ENCODE peak calls at places on chromosomes 2 and 18, in four cellular contexts. V is GM06990, Y is right lobe of liver, L is heart right ventricle. Q is an unnamed sample.
A peak's percentile ranks its signal among the peaks of the same experiment; 100 is the strongest.

GRCh38 chr2:232349946-232350635 is 28.5 kb upstream of the ALPP start:
- DNase-seq in L (no peak), V (no peak), Y (no peak), Q (peak; percentile 52)

GRCh38 chr2:52976132-52976949 is 791.3 kb upstream of the CHAC2 start:
- DNase-seq in V (no peak), Y (no peak), L (no peak), Q (no peak)

GRCh38 chr2:132519566-132519965 is 103.0 kb downstream of the GPR39 start:
- DNase-seq in L (no peak), Y (no peak), V (no peak), Q (no peak)

GRCh38 chr18:8562065-8562464 is 47.2 kb upstream of the RAB12 start:
- DNase-seq in V (no peak), L (no peak), Y (no peak), Q (no peak)

GRCh38 chr2:232539298-232540231 is at the start of gene CHRNG:
- DNase-seq in L (no peak), V (no peak), Y (no peak), Q (no peak)

GRCh38 chr2:98935111-98935770 is 784 bp downstream of the CRACDL start:
- DNase-seq in V (no peak), L (no peak), Y (no peak), Q (no peak)

GRCh38 chr18:73150199-73150598 is 282.4 kb upstream of the NETO1 start:
- DNase-seq in L (no peak), Y (no peak), V (no peak), Q (no peak)

GRCh38 chr2:158745067-158745865 is 49.9 kb upstream of the DAPL1 start:
- DNase-seq in V (no peak), Y (peak; percentile 49), L (peak; percentile 62), Q (no peak)

GRCh38 chr18:39647627-39648502 is 2082.3 kb upstream of the CELF4 start:
- DNase-seq in L (peak; percentile 5), V (no peak), Y (no peak), Q (no peak)

GRCh38 chr2:100603945-100604633 is 41.3 kb downstream of the PDCL3 start:
- DNase-seq in V (no peak), L (peak; percentile 15), Y (no peak), Q (no peak)

GRCh38 chr2:43356774-43357173 is 130.4 kb upstream of the ZFP36L2 start:
- DNase-seq in V (no peak), L (no peak), Y (no peak), Q (no peak)

GRCh38 chr2:137117385-137117784 is 352.0 kb downstream of the THSD7B start:
- DNase-seq in Y (no peak), L (no peak), V (no peak), Q (no peak)

GRCh38 chr2:230134496-230135073 is 65.9 kb upstream of the SLC16A14 start:
- DNase-seq in Y (no peak), L (no peak), V (peak; percentile 22), Q (no peak)

GRCh38 chr2:163775304-163775703 is 39.5 kb upstream of the FIGN start:
- DNase-seq in Y (no peak), L (no peak), V (no peak), Q (no peak)

GRCh38 chr2:100853909-100854810 is 34.2 kb downstream of the NPAS2 start:
- DNase-seq in Y (no peak), L (no peak), V (no peak), Q (no peak)

GRCh38 chr18:77207540-77207939 is 42.1 kb upstream of the GALR1 start:
- DNase-seq in Y (peak; percentile 60), V (no peak), L (peak; percentile 24), Q (no peak)

GRCh38 chr18:75309564-75309963 is 99.0 kb downstream of the TSHZ1 start:
- DNase-seq in L (no peak), V (no peak), Y (no peak), Q (no peak)

GRCh38 chr2:58899692-58900091 is 658.6 kb upstream of the FANCL start:
- DNase-seq in V (no peak), L (no peak), Y (no peak), Q (no peak)

GRCh38 chr18:6022840-6023239 is 127.5 kb upstream of the TMEM200C start:
- DNase-seq in L (no peak), V (no peak), Y (no peak), Q (no peak)

GRCh38 chr2:196849895-196850294 is 40.7 kb upstream of the C2orf66 start:
- DNase-seq in V (no peak), Y (peak; percentile 27), L (no peak), Q (no peak)

GRCh38 chr2:228181098-228182019 is at the start of gene SPHKAP:
- DNase-seq in V (peak; percentile 9), L (peak; percentile 39), Y (no peak), Q (no peak)

GRCh38 chr18:74190086-74190485 is 41.8 kb downstream of the TIMM21 start:
- DNase-seq in V (no peak), L (no peak), Y (no peak), Q (no peak)

GRCh38 chr2:68925298-68925885 is 27.3 kb downstream of the GKN2 start:
- DNase-seq in V (no peak), Y (no peak), L (peak; percentile 35), Q (no peak)

GRCh38 chr2:132374961-132375360 is 41.6 kb upstream of the GPR39 start:
- DNase-seq in L (no peak), Y (no peak), V (no peak), Q (no peak)

GRCh38 chr2:71018625-71019024 is 24.0 kb upstream of the TEX261 start:
- DNase-seq in L (no peak), V (no peak), Y (no peak), Q (no peak)

GRCh38 chr18:7065736-7066135 is 51.9 kb downstream of the LAMA1 start:
- DNase-seq in V (no peak), L (no peak), Y (no peak), Q (no peak)

GRCh38 chr2:197813093-197813787 is 8.8 kb downstream of the PLCL1 start:
- DNase-seq in Y (no peak), L (no peak), V (no peak), Q (no peak)

GRCh38 chr2:104431701-104432121 is 422.2 kb upstream of the POU3F3 start:
- DNase-seq in L (no peak), Y (no peak), V (no peak), Q (no peak)

GRCh38 chr2:42844901-42845685 is 52.7 kb upstream of the HAAO start:
- DNase-seq in Y (no peak), V (no peak), L (no peak), Q (no peak)

GRCh38 chr2:60484080-60484737 is 69.2 kb downstream of the BCL11A start:
- DNase-seq in L (peak; percentile 31), V (no peak), Y (no peak), Q (no peak)

GRCh38 chr2:232714969-232715368 is 17.8 kb downstream of the GIGYF2 start:
- DNase-seq in L (no peak), V (no peak), Y (no peak), Q (no peak)

GRCh38 chr2:170509460-170510193 is 205.5 kb upstream of the SP5 start:
- DNase-seq in L (no peak), V (peak; percentile 19), Y (no peak), Q (no peak)

GRCh38 chr2:177036754-177037153 is 175.8 kb upstream of the HNRNPA3 start:
- DNase-seq in Y (no peak), V (no peak), L (no peak), Q (no peak)

GRCh38 chr2:52072949-52073348 is 1041.0 kb upstream of the NRXN1 start:
- DNase-seq in L (no peak), Y (no peak), V (no peak), Q (no peak)

GRCh38 chr18:37537868-37538525 is 27.6 kb downstream of the CELF4 start:
- DNase-seq in L (peak; percentile 72), Y (peak; percentile 81), V (peak; percentile 45), Q (no peak)

GRCh38 chr2:71554706-71555056 is 101.3 kb downstream of the DYSF start:
- DNase-seq in Y (no peak), V (no peak), L (no peak), Q (no peak)

GRCh38 chr2:157427003-157427921 is 16.6 kb downstream of the CYTIP start:
- DNase-seq in L (no peak), Y (no peak), V (no peak), Q (no peak)

GRCh38 chr2:13725945-13726344 is 906.6 kb upstream of the LRATD1 start:
- DNase-seq in Y (no peak), L (no peak), V (no peak), Q (no peak)

GRCh38 chr2:223180463-223180862 is 128.5 kb downstream of the KCNE4 start:
- DNase-seq in Y (no peak), L (no peak), V (no peak), Q (no peak)

GRCh38 chr2:186636800-186637795 is 47.2 kb downstream of the ITGAV start:
- DNase-seq in L (no peak), Y (peak; percentile 24), V (no peak), Q (no peak)

GRCh38 chr2:186641807-186642321 is 52.0 kb upstream of the FAM171B start:
- DNase-seq in L (peak; percentile 45), Y (no peak), V (no peak), Q (no peak)

GRCh38 chr2:186644791-186645190 is 49.1 kb upstream of the FAM171B start:
- DNase-seq in L (no peak), Y (no peak), V (no peak), Q (no peak)

GRCh38 chr2:186641132-186641806 is 51.4 kb downstream of the ITGAV start:
- DNase-seq in Y (no peak), V (no peak), L (no peak), Q (no peak)

GRCh38 chr2:186639939-186640338 is 50.1 kb downstream of the ITGAV start:
- DNase-seq in Y (no peak), V (peak; percentile 10), L (no peak), Q (no peak)
- H3K36me3 ChIP-seq in Y (peaks cover 5% of the 10 kb centered on the region), V (no peaks in the 10 kb centered on the region), L (peaks cover 95% of the 10 kb centered on the region), Q (peaks cover 26% of the 10 kb centered on the region)

DNA sequence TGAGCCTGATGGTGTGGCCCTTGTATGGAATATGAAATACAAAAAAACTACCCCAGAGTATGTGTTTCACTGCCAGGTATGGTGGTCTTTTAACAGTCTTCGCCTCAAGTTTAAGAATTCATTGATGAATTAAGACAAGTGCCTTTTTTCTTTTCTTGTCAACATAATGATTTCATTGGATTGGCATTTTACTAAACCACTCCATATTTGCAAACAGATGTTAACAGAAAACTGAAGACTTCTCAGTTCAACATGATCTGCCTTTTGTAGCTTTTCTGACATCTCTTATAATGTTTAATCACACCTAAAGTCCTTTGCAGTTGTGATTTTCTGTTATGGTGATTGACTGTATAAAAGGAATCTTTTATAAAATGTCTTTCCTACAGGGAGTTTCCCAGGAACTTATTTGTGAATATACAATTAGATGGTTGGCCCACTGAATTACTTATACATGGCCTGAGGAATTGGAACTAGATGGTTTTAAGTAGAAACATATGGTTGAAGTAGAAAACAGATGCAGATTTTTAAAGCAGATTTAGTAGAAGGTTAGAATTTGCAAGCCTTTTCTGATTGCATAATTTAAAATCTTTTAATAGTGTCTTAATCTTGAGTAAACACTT is 39.7 kb downstream of the DYNC1I2 start:
- DNase-seq in L (no peak), V (no peak), Y (no peak), Q (no peak)
- H3K36me3 ChIP-seq in L (peaks cover 95% of the 10 kb centered on the region), V (peaks cover 5% of the 10 kb centered on the region), Y (peaks cover 4% of the 10 kb centered on the region), Q (peaks cover 90% of the 10 kb centered on the region)

GRCh38 chr2:14998548-14998947 is 366.0 kb downstream of the LRATD1 start:
- DNase-seq in Y (no peak), L (no peak), V (no peak), Q (no peak)
- H3K36me3 ChIP-seq in Y (no peaks in the 10 kb centered on the region), L (no peaks in the 10 kb centered on the region), V (no peaks in the 10 kb centered on the region), Q (no peaks in the 10 kb centered on the region)

DNA sequence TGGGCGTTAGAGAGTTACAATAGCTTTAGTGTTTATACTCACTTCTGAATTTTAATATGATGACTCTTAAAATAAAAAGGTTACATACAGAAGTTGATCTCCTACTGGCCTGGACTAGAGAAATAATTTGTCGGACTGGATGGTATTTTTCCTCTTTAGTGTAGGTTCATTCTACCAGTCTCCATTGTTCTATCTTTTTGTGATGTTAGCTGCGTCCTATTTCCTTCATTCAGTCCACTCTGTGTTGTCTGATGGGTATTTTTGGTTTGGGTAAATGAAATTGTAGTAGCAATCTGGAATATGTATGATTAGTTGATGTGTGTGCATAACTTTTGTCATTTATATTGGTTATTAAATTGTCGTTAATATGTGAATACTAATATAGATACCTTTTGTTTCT is 5.3 kb downstream of the DDX1 start:
- DNase-seq in V (no peak), L (no peak), Y (no peak), Q (no peak)
- H3K36me3 ChIP-seq in V (peaks cover 11% of the 10 kb centered on the region), L (peaks cover 76% of the 10 kb centered on the region), Y (peaks cover 69% of the 10 kb centered on the region), Q (peaks cover 82% of the 10 kb centered on the region)

Q was measured in RWPE2.